ENCODE peak calls at places on chromosome 3, in six cellular contexts. One of them, this sample, is unnamed.

GRCh38 chr3:11447584-11448200 is 175.5 kb downstream of the ATG7 start:
- DNase-seq in foreskin keratinocyte: no peak
- DNase-seq in GM13977: no peak
- DNase-seq in heart left ventricle: no peak
- DNase-seq in cardiac muscle cell: no peak
- DNase-seq in WTC11: no peak
- DNase-seq in this sample: no peak

GRCh38 chr3:49244589-49245205 is 32.3 kb downstream of the C3orf62 start:
- DNase-seq in cardiac muscle cell: no peak
- DNase-seq in WTC11: no peak
- DNase-seq in foreskin keratinocyte: peak
- DNase-seq in GM13977: no peak
- DNase-seq in heart left ventricle: no peak
- DNase-seq in this sample: no peak

GRCh38 chr3:72821170-72821781 is 27.0 kb downstream of the SHQ1 start:
- DNase-seq in heart left ventricle: peak
- DNase-seq in foreskin keratinocyte: peak
- DNase-seq in WTC11: no peak
- DNase-seq in GM13977: peak
- DNase-seq in cardiac muscle cell: peak
- DNase-seq in this sample: peak

GRCh38 chr3:130946876-130947275 is 53.0 kb downstream of the ATP2C1 start:
- DNase-seq in GM13977: no peak
- DNase-seq in cardiac muscle cell: no peak
- DNase-seq in WTC11: no peak
- DNase-seq in heart left ventricle: no peak
- DNase-seq in foreskin keratinocyte: peak
- DNase-seq in this sample: no peak

GRCh38 chr3:125165189-125165947 is 47.2 kb downstream of the SLC12A8 start:
- DNase-seq in heart left ventricle: peak
- DNase-seq in WTC11: peak
- DNase-seq in GM13977: no peak
- DNase-seq in cardiac muscle cell: peak
- DNase-seq in foreskin keratinocyte: no peak
- DNase-seq in this sample: no peak

GRCh38 chr3:32384938-32385337 is 6.7 kb upstream of the CMTM7 start:
- DNase-seq in cardiac muscle cell: peak
- DNase-seq in WTC11: no peak
- DNase-seq in GM13977: no peak
- DNase-seq in foreskin keratinocyte: no peak
- DNase-seq in heart left ventricle: no peak
- DNase-seq in this sample: no peak

GRCh38 chr3:16452265-16452664 is 61.2 kb downstream of the RFTN1 start:
- DNase-seq in heart left ventricle: no peak
- DNase-seq in WTC11: no peak
- DNase-seq in cardiac muscle cell: no peak
- DNase-seq in foreskin keratinocyte: peak
- DNase-seq in GM13977: no peak
- DNase-seq in this sample: no peak

GRCh38 chr3:44865272-44866005 is 3.7 kb downstream of the TMEM42 start:
- DNase-seq in cardiac muscle cell: no peak
- DNase-seq in WTC11: no peak
- DNase-seq in GM13977: no peak
- DNase-seq in foreskin keratinocyte: no peak
- DNase-seq in heart left ventricle: no peak
- DNase-seq in this sample: peak

GRCh38 chr3:3799173-3800075 is at the start of gene LRRN1:
- DNase-seq in GM13977: peak
- DNase-seq in foreskin keratinocyte: no peak
- DNase-seq in cardiac muscle cell: no peak
- DNase-seq in WTC11: peak
- DNase-seq in heart left ventricle: peak
- DNase-seq in this sample: peak

GRCh38 chr3:229262-229661 is 32.7 kb downstream of the CHL1 start:
- DNase-seq in cardiac muscle cell: no peak
- DNase-seq in WTC11: no peak
- DNase-seq in foreskin keratinocyte: peak
- DNase-seq in GM13977: no peak
- DNase-seq in heart left ventricle: no peak
- DNase-seq in this sample: no peak

GRCh38 chr3:36911990-36912804 is 32.7 kb downstream of the TRANK1 start:
- DNase-seq in GM13977: peak
- DNase-seq in WTC11: no peak
- DNase-seq in cardiac muscle cell: peak
- DNase-seq in heart left ventricle: no peak
- DNase-seq in foreskin keratinocyte: peak
- DNase-seq in this sample: peak

GRCh38 chr3:59775781-59776270 is 726.0 kb upstream of the CFAP20DC start:
- DNase-seq in foreskin keratinocyte: no peak
- DNase-seq in GM13977: no peak
- DNase-seq in WTC11: no peak
- DNase-seq in cardiac muscle cell: no peak
- DNase-seq in heart left ventricle: no peak
- DNase-seq in this sample: no peak

GRCh38 chr3:4834403-4834866 is 144.8 kb upstream of the BHLHE40 start:
- DNase-seq in foreskin keratinocyte: no peak
- DNase-seq in heart left ventricle: no peak
- DNase-seq in GM13977: peak
- DNase-seq in cardiac muscle cell: no peak
- DNase-seq in WTC11: no peak
- DNase-seq in this sample: peak

GRCh38 chr3:172836390-172836997 is 86.0 kb downstream of the ECT2 start:
- DNase-seq in GM13977: peak
- DNase-seq in WTC11: peak
- DNase-seq in heart left ventricle: no peak
- DNase-seq in foreskin keratinocyte: peak
- DNase-seq in cardiac muscle cell: peak
- DNase-seq in this sample: peak

GRCh38 chr3:87706176-87706575 is 352.6 kb downstream of the CGGBP1 start:
- DNase-seq in WTC11: no peak
- DNase-seq in foreskin keratinocyte: peak
- DNase-seq in GM13977: no peak
- DNase-seq in cardiac muscle cell: no peak
- DNase-seq in heart left ventricle: no peak
- DNase-seq in this sample: no peak

GRCh38 chr3:11547498-11547897 is 96.2 kb downstream of the VGLL4 start:
- DNase-seq in foreskin keratinocyte: no peak
- DNase-seq in cardiac muscle cell: no peak
- DNase-seq in GM13977: no peak
- DNase-seq in heart left ventricle: no peak
- DNase-seq in WTC11: no peak
- DNase-seq in this sample: no peak

GRCh38 chr3:123535580-123535979 is 49.3 kb downstream of the HACD2 start:
- DNase-seq in cardiac muscle cell: peak
- DNase-seq in foreskin keratinocyte: peak
- DNase-seq in WTC11: no peak
- DNase-seq in GM13977: no peak
- DNase-seq in heart left ventricle: no peak
- DNase-seq in this sample: no peak

GRCh38 chr3:71991051-71991450 is 206.1 kb upstream of the PROK2 start:
- DNase-seq in GM13977: no peak
- DNase-seq in heart left ventricle: no peak
- DNase-seq in foreskin keratinocyte: no peak
- DNase-seq in WTC11: no peak
- DNase-seq in cardiac muscle cell: no peak
- DNase-seq in this sample: no peak

GRCh38 chr3:29465836-29466235 is 185.0 kb downstream of the RBMS3 start:
- DNase-seq in GM13977: no peak
- DNase-seq in heart left ventricle: no peak
- DNase-seq in foreskin keratinocyte: peak
- DNase-seq in cardiac muscle cell: peak
- DNase-seq in WTC11: no peak
- DNase-seq in this sample: no peak

GRCh38 chr3:43102773-43103480 is 3.0 kb downstream of the POMGNT2 start:
- DNase-seq in WTC11: no peak
- DNase-seq in GM13977: no peak
- DNase-seq in heart left ventricle: no peak
- DNase-seq in cardiac muscle cell: peak
- DNase-seq in foreskin keratinocyte: no peak
- DNase-seq in this sample: no peak

GRCh38 chr3:180804871-180805430 is 107.5 kb upstream of the FXR1 start:
- DNase-seq in WTC11: peak
- DNase-seq in foreskin keratinocyte: peak
- DNase-seq in cardiac muscle cell: peak
- DNase-seq in heart left ventricle: peak
- DNase-seq in GM13977: no peak
- DNase-seq in this sample: no peak

GRCh38 chr3:64105816-64106215 is 82.5 kb upstream of the PSMD6 start:
- DNase-seq in cardiac muscle cell: no peak
- DNase-seq in heart left ventricle: no peak
- DNase-seq in foreskin keratinocyte: peak
- DNase-seq in GM13977: no peak
- DNase-seq in WTC11: no peak
- DNase-seq in this sample: no peak

GRCh38 chr3:122415104-122415744 is 638 bp downstream of the WDR5B start:
- DNase-seq in foreskin keratinocyte: peak
- DNase-seq in WTC11: peak
- DNase-seq in heart left ventricle: no peak
- DNase-seq in cardiac muscle cell: peak
- DNase-seq in GM13977: peak
- DNase-seq in this sample: peak

GRCh38 chr3:105730973-105731372 is 137.8 kb downstream of the CBLB start:
- DNase-seq in WTC11: no peak
- DNase-seq in heart left ventricle: no peak
- DNase-seq in GM13977: no peak
- DNase-seq in foreskin keratinocyte: no peak
- DNase-seq in cardiac muscle cell: peak
- DNase-seq in this sample: no peak

GRCh38 chr3:58353722-58354553 is 21.2 kb downstream of the PXK start:
- DNase-seq in WTC11: no peak
- DNase-seq in GM13977: no peak
- DNase-seq in foreskin keratinocyte: no peak
- DNase-seq in cardiac muscle cell: peak
- DNase-seq in heart left ventricle: no peak
- DNase-seq in this sample: peak

GRCh38 chr3:110272525-110272924 is 799.1 kb upstream of the NECTIN3 start:
- DNase-seq in GM13977: no peak
- DNase-seq in heart left ventricle: no peak
- DNase-seq in foreskin keratinocyte: no peak
- DNase-seq in WTC11: no peak
- DNase-seq in cardiac muscle cell: no peak
- DNase-seq in this sample: no peak

GRCh38 chr3:122458992-122459391 is 43.1 kb upstream of the WDR5B start:
- DNase-seq in foreskin keratinocyte: peak
- DNase-seq in heart left ventricle: no peak
- DNase-seq in GM13977: no peak
- DNase-seq in WTC11: no peak
- DNase-seq in cardiac muscle cell: peak
- DNase-seq in this sample: no peak

GRCh38 chr3:39406368-39407258 is at the start of gene RPSA:
- DNase-seq in heart left ventricle: peak
- DNase-seq in WTC11: peak
- DNase-seq in foreskin keratinocyte: peak
- DNase-seq in GM13977: peak
- DNase-seq in cardiac muscle cell: peak
- DNase-seq in this sample: peak
- TF ChIP-seq CTCF in heart left ventricle: peak
- TF ChIP-seq CTCF in WTC11: no peak
- TF ChIP-seq CTCF in foreskin keratinocyte: peak
- TF ChIP-seq CTCF in GM13977: peak
- TF ChIP-seq CTCF in cardiac muscle cell: peak
- TF ChIP-seq CTCF in this sample: peak

GRCh38 chr3:151210676-151211381 is 7.8 kb upstream of the GPR171 start:
- DNase-seq in WTC11: no peak
- DNase-seq in foreskin keratinocyte: no peak
- DNase-seq in cardiac muscle cell: peak
- DNase-seq in heart left ventricle: no peak
- DNase-seq in GM13977: no peak
- DNase-seq in this sample: no peak
- TF ChIP-seq CTCF in WTC11: no peak
- TF ChIP-seq CTCF in foreskin keratinocyte: peak
- TF ChIP-seq CTCF in cardiac muscle cell: peak
- TF ChIP-seq CTCF in heart left ventricle: no peak
- TF ChIP-seq CTCF in GM13977: peak
- TF ChIP-seq CTCF in this sample: peak

GRCh38 chr3:142787719-142788118 is 63.9 kb downstream of the TRPC1 start:
- DNase-seq in WTC11: no peak
- DNase-seq in cardiac muscle cell: no peak
- DNase-seq in foreskin keratinocyte: no peak
- DNase-seq in GM13977: no peak
- DNase-seq in heart left ventricle: no peak
- DNase-seq in this sample: no peak

GRCh38 chr3:142784228-142784627 is 60.4 kb downstream of the TRPC1 start:
- DNase-seq in WTC11: no peak
- DNase-seq in heart left ventricle: no peak
- DNase-seq in cardiac muscle cell: no peak
- DNase-seq in GM13977: no peak
- DNase-seq in foreskin keratinocyte: no peak
- DNase-seq in this sample: no peak

GRCh38 chr3:142782616-142783015 is 58.8 kb downstream of the TRPC1 start:
- DNase-seq in GM13977: no peak
- DNase-seq in cardiac muscle cell: no peak
- DNase-seq in heart left ventricle: no peak
- DNase-seq in WTC11: no peak
- DNase-seq in foreskin keratinocyte: no peak
- DNase-seq in this sample: no peak

DNA sequence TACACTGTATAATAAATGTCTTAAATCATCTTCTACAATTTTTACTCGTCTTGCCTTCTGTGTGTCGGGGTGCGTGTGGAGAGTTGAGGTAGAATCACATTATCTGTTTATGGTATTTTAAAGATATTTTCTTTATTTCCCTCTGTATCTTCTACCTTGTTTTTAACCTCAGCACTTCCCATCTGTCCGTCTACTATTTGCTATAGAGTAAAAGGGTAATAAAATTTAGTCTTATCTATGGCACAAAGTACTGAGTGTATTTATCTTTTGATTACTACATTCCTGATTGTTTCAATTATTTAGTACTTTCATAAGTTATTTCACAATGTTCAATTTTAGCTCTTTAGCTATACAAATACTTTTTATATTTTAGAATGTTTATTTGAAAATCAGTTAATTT is 62.2 kb downstream of the TRPC1 start:
- DNase-seq in WTC11: no peak
- DNase-seq in heart left ventricle: no peak
- DNase-seq in GM13977: no peak
- DNase-seq in cardiac muscle cell: no peak
- DNase-seq in foreskin keratinocyte: no peak
- DNase-seq in this sample: no peak
- TF ChIP-seq CTCF in WTC11: no peak
- TF ChIP-seq CTCF in heart left ventricle: no peak
- TF ChIP-seq CTCF in GM13977: no peak
- TF ChIP-seq CTCF in cardiac muscle cell: no peak
- TF ChIP-seq CTCF in foreskin keratinocyte: no peak
- TF ChIP-seq CTCF in this sample: no peak

GRCh38 chr3:98263944-98264343 is at the start of gene OR5H6:
- DNase-seq in cardiac muscle cell: no peak
- DNase-seq in WTC11: no peak
- DNase-seq in heart left ventricle: no peak
- DNase-seq in GM13977: no peak
- DNase-seq in foreskin keratinocyte: no peak
- DNase-seq in this sample: no peak

DNA sequence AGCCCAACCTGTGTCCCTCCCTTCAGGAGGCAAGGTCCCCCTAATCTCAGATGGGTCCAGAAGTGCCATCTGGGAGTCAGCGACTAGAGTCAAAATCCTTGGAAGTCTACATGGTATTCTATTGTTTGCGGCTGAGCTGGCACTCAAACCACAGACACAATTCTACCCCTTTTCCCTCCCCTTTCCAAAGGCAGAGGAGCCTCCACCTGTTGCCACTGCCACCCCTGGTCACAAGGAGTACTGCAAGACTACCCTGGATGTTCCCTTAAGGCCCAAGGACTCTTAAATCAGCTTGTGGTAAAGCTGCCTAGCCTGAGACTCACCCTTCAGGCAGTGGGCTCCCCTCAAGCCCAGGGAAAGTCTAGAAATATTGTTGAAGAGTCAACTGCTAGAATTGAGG is 4.3 kb upstream of the OR5H6 start:
- DNase-seq in WTC11: peak
- DNase-seq in heart left ventricle: no peak
- DNase-seq in foreskin keratinocyte: no peak
- DNase-seq in GM13977: no peak
- DNase-seq in cardiac muscle cell: no peak
- DNase-seq in this sample: no peak
- TF ChIP-seq CTCF in WTC11: peak
- TF ChIP-seq CTCF in heart left ventricle: no peak
- TF ChIP-seq CTCF in foreskin keratinocyte: peak
- TF ChIP-seq CTCF in GM13977: peak
- TF ChIP-seq CTCF in cardiac muscle cell: no peak
- TF ChIP-seq CTCF in this sample: no peak